ENCODE peak calls at places on chromosome 19, in five cellular contexts. Q is mesenchymal stem cell, F is T-cell, U is ELF-1, K is neuronal stem cell. L is an unnamed sample.

GRCh38 chr19:4487572-4487971 is 15.5 kb downstream of the HDGFL2 start:
- DNase-seq in Q (no peak), F (no peak), U (no peak), K (no peak), L (no peak)

GRCh38 chr19:47523473-47523872 is 8.6 kb upstream of the NAPA start:
- DNase-seq in Q (peak; percentile 25), F (no peak), U (no peak), K (no peak), L (no peak)

GRCh38 chr19:8158411-8159074 is 9.2 kb upstream of the FBN3 start:
- DNase-seq in Q (peak; percentile 77), F (peak; percentile 17), U (peak; percentile 72), K (peak; percentile 69), L (peak; percentile 82)

GRCh38 chr19:19741184-19741583 is 8.3 kb upstream of the ZNF14 start:
- DNase-seq in Q (no peak), F (no peak), U (no peak), K (no peak), L (no peak)

GRCh38 chr19:13819242-13819641 is 24.0 kb downstream of the ZSWIM4 start:
- DNase-seq in Q (peak; percentile 40), F (no peak), U (no peak), K (no peak), L (no peak)

GRCh38 chr19:44767295-44768180 is 10.2 kb upstream of the CBLC start:
- DNase-seq in Q (no peak), F (no peak), U (no peak), K (no peak), L (no peak)

GRCh38 chr19:6318772-6319171 is 14.6 kb downstream of the ACER1 start:
- DNase-seq in Q (no peak), F (no peak), U (no peak), K (no peak), L (no peak)

GRCh38 chr19:45505151-45505995 is 1.9 kb upstream of the VASP start:
- DNase-seq in Q (peak; percentile 57), F (no peak), U (no peak), K (no peak), L (no peak)

GRCh38 chr19:15105044-15105443 is 2.2 kb upstream of the SYDE1 start:
- DNase-seq in Q (no peak), F (no peak), U (no peak), K (no peak), L (no peak)

GRCh38 chr19:36547001-36547732 is 19.1 kb upstream of the ZNF260 start:
- DNase-seq in Q (peak; percentile 33), F (no peak), U (no peak), K (no peak), L (no peak)

GRCh38 chr19:900302-901111 is 7.2 kb downstream of the RNU6-9 start:
- DNase-seq in Q (no peak), F (peak; percentile 51), U (peak; percentile 45), K (no peak), L (no peak)

GRCh38 chr19:38718747-38719543 is 25.3 kb downstream of the CAPN12 start:
- DNase-seq in Q (peak; percentile 39), F (no peak), U (peak; percentile 79), K (no peak), L (no peak)

GRCh38 chr19:52600639-52601024 is 30.5 kb downstream of the ZNF701 start:
- DNase-seq in Q (no peak), F (no peak), U (no peak), K (no peak), L (peak; percentile 3)

GRCh38 chr19:43469160-43469480 is 3.7 kb upstream of the LYPD3 start:
- DNase-seq in Q (no peak), F (peak; percentile 18), U (no peak), K (no peak), L (no peak)

GRCh38 chr19:8335343-8336071 is 7.6 kb downstream of the KANK3 start:
- DNase-seq in Q (no peak), F (no peak), U (no peak), K (no peak), L (no peak)

L was measured in NT2/D1.